ENCODE peak calls at places on chromosomes 12 and 14, in seven cellular contexts. E, N, W, K, A, Q and J are unnamed samples.

GRCh38 chr14:100975668-100976067 is 72.1 kb upstream of the RTL1 start:
- DNase-seq in E (no peak), N (no peak), W (no peak), K (no peak), A (no peak), Q (no peak), J (no peak)

GRCh38 chr12:40946612-40947194 is 241.4 kb upstream of the PDZRN4 start:
- DNase-seq in E (peak), N (no peak), W (no peak), K (no peak), A (no peak), Q (peak), J (no peak)

GRCh38 chr14:54730156-54730961 is 163.4 kb downstream of the SAMD4A start:
- DNase-seq in E (peak), N (no peak), W (no peak), K (peak), A (no peak), Q (peak), J (peak)

GRCh38 chr12:92431146-92431545 is 271.6 kb upstream of the PLEKHG7 start:
- DNase-seq in E (peak), N (no peak), W (no peak), K (no peak), A (no peak), Q (no peak), J (peak)

GRCh38 chr12:101925352-101925751 is 48.0 kb downstream of the DRAM1 start:
- DNase-seq in E (no peak), N (no peak), W (peak), K (no peak), A (peak), Q (no peak), J (no peak)

GRCh38 chr12:112759786-112760185 is 31.8 kb upstream of the RPH3A start:
- DNase-seq in E (no peak), N (no peak), W (no peak), K (no peak), A (no peak), Q (no peak), J (no peak)

GRCh38 chr12:40351976-40352375 is 127.2 kb downstream of the LRRK2 start:
- DNase-seq in E (no peak), N (no peak), W (no peak), K (no peak), A (no peak), Q (no peak), J (no peak)

GRCh38 chr14:21058903-21059302 is 1.3 kb downstream of the RNASE8 start:
- DNase-seq in E (no peak), N (no peak), W (no peak), K (no peak), A (no peak), Q (no peak), J (no peak)

GRCh38 chr12:180445-180844 is 33.5 kb downstream of the SLC6A12 start:
- DNase-seq in E (peak), N (no peak), W (no peak), K (no peak), A (peak), Q (no peak), J (peak)

GRCh38 chr12:46664771-46665287 is 161.0 kb downstream of the SLC38A4 start:
- DNase-seq in E (peak), N (peak), W (no peak), K (no peak), A (no peak), Q (no peak), J (no peak)

GRCh38 chr12:92784356-92784755 is 81.6 kb downstream of the PLEKHG7 start:
- DNase-seq in E (no peak), N (no peak), W (no peak), K (no peak), A (no peak), Q (no peak), J (no peak)

GRCh38 chr14:101781240-101782061 is 19.9 kb downstream of the PPP2R5C start:
- DNase-seq in E (no peak), N (no peak), W (no peak), K (peak), A (no peak), Q (peak), J (peak)

GRCh38 chr12:28963554-28963953 is 185.5 kb upstream of the FAR2 start:
- DNase-seq in E (peak), N (no peak), W (no peak), K (no peak), A (no peak), Q (no peak), J (no peak)

GRCh38 chr12:31531908-31532307 is 59.0 kb downstream of the DENND5B start:
- DNase-seq in E (no peak), N (no peak), W (no peak), K (no peak), A (no peak), Q (no peak), J (no peak)

GRCh38 chr12:93624595-93625294 is 52.3 kb downstream of the SOCS2 start:
- DNase-seq in E (peak), N (peak), W (no peak), K (no peak), A (no peak), Q (no peak), J (no peak)

GRCh38 chr14:65238456-65238855 is 136.1 kb upstream of the MAX start:
- DNase-seq in E (no peak), N (no peak), W (no peak), K (no peak), A (no peak), Q (no peak), J (no peak)

GRCh38 chr14:99790978-99791376 is 2.2 kb upstream of the EML1 start:
- DNase-seq in E (no peak), N (no peak), W (peak), K (no peak), A (no peak), Q (no peak), J (no peak)

GRCh38 chr12:114767906-114768697 is 84.1 kb upstream of the TBX3 start:
- DNase-seq in E (no peak), N (no peak), W (no peak), K (no peak), A (no peak), Q (no peak), J (no peak)

GRCh38 chr12:104672501-104673265 is 215.9 kb downstream of the CHST11 start:
- DNase-seq in E (no peak), N (no peak), W (peak), K (no peak), A (no peak), Q (no peak), J (no peak)

DNA sequence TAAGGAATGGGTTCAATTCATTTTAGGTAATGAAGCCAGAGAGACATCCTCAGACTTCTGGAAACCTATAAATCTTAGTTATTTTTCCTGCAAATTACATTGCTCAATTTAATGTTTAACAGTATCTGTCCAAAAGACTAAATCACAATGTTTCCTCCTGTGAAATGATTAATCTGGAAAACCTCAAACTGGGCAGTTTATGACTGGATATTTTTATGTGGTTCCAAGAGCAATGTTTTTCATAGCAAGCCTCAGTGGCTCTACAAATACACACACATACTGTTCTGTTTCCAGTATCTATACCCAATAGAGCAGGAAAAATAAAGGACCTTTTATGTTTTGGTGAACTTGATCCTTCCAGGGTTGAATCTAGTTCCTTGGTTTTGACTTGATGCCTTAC is 9.2 kb downstream of the NID2 start:
- DNase-seq in E (no peak), N (no peak), W (no peak), K (no peak), A (no peak), Q (no peak), J (no peak)
- TF ChIP-seq POLR2AphosphoS5 in E (no peak), N (no peak), W (peak), K (no peak), A (no peak), Q (no peak), J (no peak)

GRCh38 chr14:61280526-61281185 is 482 bp downstream of the TMEM30B start:
- DNase-seq in E (no peak), N (no peak), W (no peak), K (peak), A (peak), Q (peak), J (peak)
- TF ChIP-seq POLR2AphosphoS5 in E (no peak), N (no peak), W (no peak), K (no peak), A (peak), Q (no peak), J (no peak)

GRCh38 chr12:58917699-58918334 is 2.5 kb downstream of the LRIG3 start:
- DNase-seq in E (no peak), N (no peak), W (no peak), K (no peak), A (no peak), Q (no peak), J (no peak)

GRCh38 chr12:58919271-58920101 is 818 bp downstream of the LRIG3 start:
- DNase-seq in E (no peak), N (peak), W (peak), K (peak), A (no peak), Q (no peak), J (peak)

GRCh38 chr12:58920956-58921861 is 905 bp upstream of the LRIG3 start:
- DNase-seq in E (no peak), N (no peak), W (no peak), K (no peak), A (no peak), Q (no peak), J (no peak)

GRCh38 chr12:58918475-58918874 is 1.8 kb downstream of the LRIG3 start:
- DNase-seq in E (no peak), N (no peak), W (no peak), K (no peak), A (no peak), Q (no peak), J (no peak)

GRCh38 chr12:58920102-58920955 is at the start of gene LRIG3:
- DNase-seq in E (peak), N (peak), W (peak), K (peak), A (peak), Q (peak), J (peak)
- TF ChIP-seq POLR2AphosphoS5 in E (no peak), N (peak), W (peak), K (no peak), A (peak), Q (no peak), J (no peak)

GRCh38 chr12:69470189-69471094 is at the start of gene FRS2:
- DNase-seq in E (peak), N (peak), W (peak), K (peak), A (peak), Q (peak), J (peak)
- TF ChIP-seq POLR2AphosphoS5 in E (peak), N (peak), W (peak), K (peak), A (peak), Q (peak), J (peak)

DNA sequence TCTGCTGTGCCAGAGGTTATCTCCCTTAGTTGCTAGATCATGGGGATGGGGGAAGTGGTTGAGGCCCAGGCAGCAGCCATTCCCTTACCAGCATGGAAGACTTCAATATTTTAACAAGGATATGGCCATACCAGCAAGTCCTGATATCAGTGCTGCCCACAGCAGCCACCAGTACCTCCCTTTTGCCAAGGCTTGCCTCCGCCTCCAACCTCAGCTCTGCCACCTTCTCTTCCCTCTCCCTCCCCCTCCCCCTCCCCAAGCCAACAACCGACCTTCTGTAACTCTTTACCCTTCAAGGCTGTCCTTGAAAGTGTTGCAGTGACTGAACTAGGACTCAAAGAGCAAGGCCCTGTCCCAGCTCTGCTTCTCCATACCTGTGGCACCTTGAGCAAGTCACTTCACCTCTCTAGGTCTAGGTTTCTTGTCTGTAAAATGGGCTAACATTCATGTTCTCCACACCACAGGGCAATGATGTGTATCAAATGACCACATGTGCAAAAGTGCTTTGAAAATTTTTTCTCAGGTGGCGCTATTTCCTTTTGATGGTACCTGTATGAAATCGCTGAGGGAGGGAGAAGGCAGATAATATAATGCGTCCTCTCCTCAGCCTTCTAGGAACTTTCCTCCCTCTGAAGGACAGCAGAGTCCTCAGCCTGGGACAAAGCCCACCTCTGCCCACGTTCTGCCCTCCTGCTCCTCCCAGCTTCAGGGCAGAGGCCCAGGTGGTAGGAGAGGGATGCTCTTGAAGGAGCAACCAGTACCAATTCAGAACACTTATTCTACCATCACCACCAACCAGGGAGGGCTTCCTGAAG is 14.7 kb downstream of the PLEKHG6 start:
- DNase-seq in E (no peak), N (no peak), W (no peak), K (no peak), A (peak), Q (no peak), J (no peak)
- TF ChIP-seq POLR2AphosphoS5 in E (no peak), N (no peak), W (peak), K (no peak), A (no peak), Q (peak), J (no peak)

DNA sequence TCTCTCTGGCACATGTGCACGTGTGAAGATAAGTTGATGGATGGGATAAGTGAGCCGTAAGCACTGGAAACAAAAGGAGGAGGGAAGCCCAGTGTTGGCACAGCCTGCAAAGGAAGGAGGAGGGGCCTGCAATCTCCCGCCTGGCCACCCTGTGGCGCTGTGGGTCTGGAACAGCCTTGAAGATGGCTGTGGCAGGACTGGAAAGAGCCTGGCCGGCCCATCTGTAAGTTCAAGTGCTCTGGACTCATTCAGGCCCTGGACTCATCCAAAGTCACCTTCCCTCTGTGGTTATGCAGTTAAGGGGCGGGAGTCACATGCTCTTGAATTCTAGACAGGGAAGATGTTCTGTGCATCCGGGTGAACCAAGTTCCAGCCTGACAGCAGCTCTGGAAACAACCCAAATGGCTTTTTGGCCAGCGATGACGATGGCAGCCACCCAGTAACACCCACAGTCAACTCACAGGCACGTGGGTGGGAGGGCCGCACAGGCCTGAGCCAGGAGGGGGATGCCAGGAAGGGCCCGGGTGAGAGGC is 50.4 kb downstream of the CHGA start:
- DNase-seq in E (peak), N (no peak), W (peak), K (no peak), A (peak), Q (peak), J (no peak)
- TF ChIP-seq POLR2AphosphoS5 in E (no peak), N (no peak), W (peak), K (no peak), A (peak), Q (no peak), J (no peak)